ENCODE peak calls at places on chromosomes 16 and 17, in eight cellular contexts. Y is vagina, X is tibial artery, R is left ventricle myocardium inferior, D is lower lobe of right lung, U is sigmoid colon, E is OCI-LY7, I is IMR-90. V is an unnamed sample.
A peak's percentile ranks its signal among the peaks of the same experiment; 100 is the strongest.

GRCh38 chr17:19019041-19019941 is 14.7 kb upstream of the FAM83G start:
- DNase-seq in Y (no peak), X (no peak), R (peak; percentile 16), D (peak; percentile 44), U (no peak), E (peak; percentile 61), I (no peak), V (peak; percentile 61)

GRCh38 chr16:84042879-84043485 is 387 bp upstream of the SLC38A8 start:
- DNase-seq in Y (no peak), X (no peak), R (no peak), D (peak; percentile 38), U (no peak), E (no peak), I (no peak), V (no peak)

GRCh38 chr16:50820225-50820624 is 78.3 kb downstream of the CYLD start:
- DNase-seq in Y (no peak), X (no peak), R (no peak), D (no peak), U (no peak), E (no peak), I (no peak), V (no peak)

GRCh38 chr16:4212207-4212933 is 29.5 kb downstream of the SRL start:
- DNase-seq in Y (no peak), X (peak; percentile 76), R (peak; percentile 84), D (no peak), U (no peak), E (no peak), I (no peak), V (no peak)

GRCh38 chr17:74532115-74532514 is 840 bp upstream of the CD300LB start:
- DNase-seq in Y (peak; percentile 79), X (peak; percentile 64), R (peak; percentile 41), D (peak; percentile 80), U (peak; percentile 71), E (peak; percentile 14), I (no peak), V (no peak)

GRCh38 chr17:80245566-80246265 is 14.9 kb upstream of the RNF213 start:
- DNase-seq in Y (no peak), X (no peak), R (no peak), D (peak; percentile 29), U (no peak), E (no peak), I (no peak), V (no peak)

GRCh38 chr16:1450841-1451240 is 6.5 kb upstream of the CCDC154 start:
- DNase-seq in Y (no peak), X (no peak), R (no peak), D (no peak), U (no peak), E (no peak), I (no peak), V (no peak)

GRCh38 chr17:47860396-47860795 is 9.4 kb upstream of the SP6 start:
- DNase-seq in Y (no peak), X (no peak), R (no peak), D (no peak), U (no peak), E (no peak), I (no peak), V (no peak)

GRCh38 chr17:13311301-13311700 is 290.4 kb downstream of the HS3ST3A1 start:
- DNase-seq in Y (no peak), X (no peak), R (no peak), D (no peak), U (no peak), E (no peak), I (peak; percentile 12), V (no peak)

GRCh38 chr17:42472709-42473521 is 14.2 kb downstream of the ATP6V0A1 start:
- DNase-seq in Y (no peak), X (no peak), R (no peak), D (no peak), U (no peak), E (no peak), I (peak; percentile 93), V (no peak)

GRCh38 chr17:46979023-46979870 is at the start of gene RPRML:
- DNase-seq in Y (no peak), X (no peak), R (peak; percentile 28), D (peak; percentile 45), U (no peak), E (peak; percentile 73), I (no peak), V (no peak)

GRCh38 chr17:56540791-56541190 is 52.7 kb upstream of the NOG start:
- DNase-seq in Y (no peak), X (no peak), R (no peak), D (no peak), U (no peak), E (no peak), I (no peak), V (no peak)

GRCh38 chr16:86566966-86567700 is 504 bp downstream of the FOXC2 start:
- DNase-seq in Y (no peak), X (no peak), R (peak; percentile 40), D (no peak), U (no peak), E (no peak), I (peak; percentile 62), V (no peak)

GRCh38 chr17:60426596-60426995 is 4.3 kb downstream of the CHCT1 start:
- DNase-seq in Y (no peak), X (no peak), R (no peak), D (no peak), U (no peak), E (no peak), I (no peak), V (no peak)

GRCh38 chr17:5899496-5900195 is 170.5 kb upstream of the WSCD1 start:
- DNase-seq in Y (peak; percentile 61), X (no peak), R (no peak), D (no peak), U (no peak), E (no peak), I (no peak), V (no peak)

GRCh38 chr17:5902671-5903070 is 167.5 kb upstream of the WSCD1 start:
- DNase-seq in Y (peak; percentile 81), X (no peak), R (no peak), D (no peak), U (no peak), E (no peak), I (no peak), V (no peak)

GRCh38 chr17:5897320-5897911 is 172.8 kb upstream of the WSCD1 start:
- DNase-seq in Y (peak; percentile 77), X (no peak), R (no peak), D (no peak), U (no peak), E (no peak), I (no peak), V (no peak)

GRCh38 chr17:5898406-5898805 is 171.8 kb upstream of the WSCD1 start:
- DNase-seq in Y (peak; percentile 67), X (no peak), R (no peak), D (no peak), U (no peak), E (no peak), I (no peak), V (no peak)

DNA sequence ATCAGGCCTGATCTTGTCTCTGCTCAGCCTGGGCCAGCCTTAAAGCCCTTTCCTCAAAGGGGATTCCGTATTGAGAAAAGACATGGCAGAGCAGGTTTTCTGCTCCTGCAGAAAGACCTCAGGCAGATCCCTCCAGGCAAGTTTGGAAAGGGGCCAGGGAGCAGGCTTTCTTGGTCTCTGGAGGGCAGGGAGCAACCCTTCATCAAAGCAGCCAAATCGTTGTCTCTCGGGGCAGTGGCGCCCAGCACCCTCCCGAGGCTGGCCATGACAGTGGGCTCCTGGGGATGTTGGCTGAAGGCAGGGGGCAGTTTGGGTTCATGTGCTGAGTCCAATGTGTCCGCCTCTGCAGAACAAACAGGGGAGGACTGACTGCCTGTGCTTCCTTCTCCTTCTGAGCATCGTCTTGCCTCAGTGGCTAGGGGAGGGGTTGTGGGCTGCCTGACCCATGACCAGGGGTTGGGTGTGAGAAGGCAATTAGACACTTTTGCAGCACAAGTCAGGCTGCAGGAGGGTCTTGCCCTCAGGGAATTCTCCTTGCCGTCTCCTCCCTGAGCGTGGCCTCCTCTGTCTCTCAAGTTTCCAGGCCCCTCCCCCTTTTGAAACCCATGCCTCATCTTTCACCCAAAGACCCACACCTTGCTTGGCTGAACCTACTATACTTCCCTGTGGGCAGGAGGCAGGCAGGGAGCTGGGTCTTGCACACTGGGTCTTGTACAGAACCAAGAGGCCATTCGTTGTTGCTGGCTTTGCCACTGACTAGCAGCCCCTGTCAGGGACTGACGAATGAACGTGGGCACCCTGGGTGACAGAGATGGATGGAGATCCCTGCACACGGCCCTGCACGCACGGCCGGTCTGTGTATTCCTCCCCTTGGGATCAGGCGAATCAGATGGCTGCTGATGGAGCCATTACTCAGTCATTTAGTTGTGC is 168.2 kb upstream of the WSCD1 start:
- DNase-seq in Y (peak; percentile 88), X (no peak), R (no peak), D (no peak), U (no peak), E (no peak), I (no peak), V (no peak)
- TF ChIP-seq CTCF in Y (no peak), X (no peak), R (no peak), D (no peak), U (no peak), E (no peak), I (no peak), V (no peak)

DNA sequence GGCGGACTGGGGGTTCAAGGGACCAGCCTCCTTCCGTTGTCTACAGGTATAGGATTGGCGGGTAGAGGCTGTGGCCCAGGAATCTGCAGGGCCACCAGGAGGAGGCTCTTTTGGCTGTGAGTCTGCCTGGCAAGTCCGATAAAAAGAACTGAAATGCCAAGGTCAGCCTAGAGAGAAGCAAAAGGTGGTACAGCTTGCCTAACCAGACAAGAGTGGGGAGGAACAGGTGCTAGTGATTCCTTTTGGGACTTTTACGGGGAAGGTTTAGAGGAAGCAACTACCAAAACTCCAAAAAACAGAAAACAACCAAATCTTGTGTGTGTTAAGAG is 5.6 kb upstream of the EVPL start:
- DNase-seq in Y (no peak), X (no peak), R (no peak), D (no peak), U (no peak), E (no peak), I (no peak), V (no peak)
- H3K27ac ChIP-seq in Y (no peak overlapping the region), X (no peak overlapping the region), R (no peak overlapping the region), D (no peak overlapping the region), U (peak overlapping the region; percentile 86), E (no peak overlapping the region), I (no peak overlapping the region), V (no peak overlapping the region)

GRCh38 chr17:76370261-76370993 is 14.0 kb upstream of the SPHK1 start:
- DNase-seq in Y (no peak), X (peak; percentile 67), R (peak; percentile 87), D (peak; percentile 54), U (peak; percentile 90), E (peak; percentile 52), I (peak; percentile 98), V (no peak)
- TF ChIP-seq CTCF in Y (peak; percentile 10), X (peak; percentile 31), R (peak; percentile 76), D (peak; percentile 55), U (no peak), E (peak; percentile 99), I (peak; percentile 60), V (peak; percentile 56)

DNA sequence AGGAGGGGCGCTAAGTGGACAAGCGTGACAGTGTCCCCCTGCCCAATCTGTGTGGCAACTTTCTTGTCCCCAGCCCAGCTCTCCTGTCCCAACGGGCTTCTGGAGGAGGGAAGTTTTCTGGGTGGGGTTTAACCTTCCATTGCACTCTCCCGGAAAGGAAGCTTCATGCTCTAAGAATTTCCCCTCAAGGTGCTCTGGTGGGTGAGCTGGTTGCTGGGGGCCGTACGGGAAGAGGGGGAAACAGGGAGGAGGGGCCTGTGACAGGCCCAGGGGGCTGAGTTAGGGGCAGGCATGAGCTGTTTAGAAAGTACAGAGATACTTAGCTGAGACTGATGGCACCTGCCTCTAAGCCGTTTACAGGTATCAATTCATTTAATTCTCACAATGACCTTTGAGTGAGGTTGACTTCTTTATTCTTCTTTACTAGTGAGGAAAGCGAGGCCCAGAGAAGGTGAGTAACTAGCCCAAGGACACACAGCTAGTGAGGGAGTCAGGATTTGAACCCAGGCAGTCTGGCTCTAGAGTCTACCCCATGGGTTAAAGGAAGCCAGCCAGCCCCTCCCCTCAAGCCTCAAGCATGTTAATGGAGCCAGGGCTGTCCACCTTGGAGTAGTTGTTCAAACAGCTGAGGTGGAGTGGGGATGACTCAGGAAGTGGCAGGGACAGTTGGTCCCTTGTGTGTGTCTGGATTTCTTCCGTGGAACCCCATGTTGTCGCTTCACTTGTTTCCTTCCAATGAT is 18.9 kb downstream of the ADGRG1 start:
- DNase-seq in Y (no peak), X (no peak), R (no peak), D (no peak), U (no peak), E (no peak), I (no peak), V (no peak)
- H3K27ac ChIP-seq in Y (peak overlapping the region; percentile 60), X (no peak overlapping the region), R (peak overlapping the region; percentile 90), D (peak overlapping the region; percentile 64), U (peak overlapping the region; percentile 17), E (no peak overlapping the region), I (no peak overlapping the region), V (peak overlapping the region; percentile 70)

V was measured in upper lobe of right lung.